ENCODE peak calls at places on chromosomes 13 and 19, in eight cellular contexts. R is CD4-positive, alpha-beta T cell; V is neural crest cell; E is OCI-LY7; C is H9; U is HFFc6; H is WERI-Rb-1; G is cardiac muscle cell. Y is an unnamed sample.

GRCh38 chr13:78035500-78035899 is 116.9 kb upstream of the EDNRB start:
- DNase-seq in R (no peak), V (no peak), E (no peak), C (no peak), U (no peak), H (no peak), G (no peak), Y (no peak)

GRCh38 chr13:27958928-27959539 is 10.1 kb downstream of the CDX2 start:
- DNase-seq in R (no peak), V (no peak), E (no peak), C (no peak), U (no peak), H (no peak), G (no peak), Y (no peak)

GRCh38 chr13:110268576-110269185 is 38.3 kb downstream of the COL4A1 start:
- DNase-seq in R (no peak), V (no peak), E (no peak), C (no peak), U (no peak), H (no peak), G (no peak), Y (no peak)

GRCh38 chr13:95494082-95494681 is 58.3 kb upstream of the CLDN10 start:
- DNase-seq in R (no peak), V (peak), E (peak), C (no peak), U (peak), H (no peak), G (peak), Y (peak)

GRCh38 chr19:34985249-34986022 is 14.7 kb upstream of the GRAMD1A start:
- DNase-seq in R (no peak), V (no peak), E (peak), C (peak), U (no peak), H (peak), G (peak), Y (no peak)

GRCh38 chr13:50129923-50130685 is 114.9 kb downstream of the KCNRG start:
- DNase-seq in R (no peak), V (peak), E (peak), C (peak), U (no peak), H (no peak), G (peak), Y (no peak)

GRCh38 chr13:33543631-33544030 is 258.1 kb upstream of the STARD13 start:
- DNase-seq in R (no peak), V (no peak), E (peak), C (no peak), U (no peak), H (no peak), G (no peak), Y (no peak)

GRCh38 chr19:39539165-39539518 is 819 bp downstream of the EID2 start:
- DNase-seq in R (no peak), V (no peak), E (peak), C (no peak), U (peak), H (no peak), G (no peak), Y (no peak)

GRCh38 chr19:49799798-49800376 is 13.2 kb downstream of the FUZ start:
- DNase-seq in R (no peak), V (no peak), E (peak), C (peak), U (no peak), H (peak), G (no peak), Y (no peak)

GRCh38 chr13:106418556-106418955 is 116.9 kb downstream of the EFNB2 start:
- DNase-seq in R (no peak), V (no peak), E (no peak), C (no peak), U (peak), H (no peak), G (no peak), Y (no peak)

GRCh38 chr13:48741377-48741776 is 87.6 kb downstream of the CYSLTR2 start:
- DNase-seq in R (no peak), V (no peak), E (no peak), C (no peak), U (no peak), H (no peak), G (peak), Y (no peak)

GRCh38 chr13:31119526-31119925 is 42.2 kb downstream of the HSPH1 start:
- DNase-seq in R (no peak), V (no peak), E (no peak), C (no peak), U (no peak), H (no peak), G (no peak), Y (no peak)

GRCh38 chr13:79811170-79811569 is 330.2 kb downstream of the NDFIP2 start:
- DNase-seq in R (no peak), V (no peak), E (no peak), C (no peak), U (no peak), H (no peak), G (no peak), Y (no peak)

GRCh38 chr19:46844067-46844489 is 6.6 kb downstream of the AP2S1 start:
- DNase-seq in R (no peak), V (no peak), E (no peak), C (no peak), U (peak), H (no peak), G (peak), Y (no peak)

GRCh38 chr19:14375055-14375581 is 6.1 kb upstream of the ADGRE5 start:
- DNase-seq in R (peak), V (no peak), E (peak), C (no peak), U (no peak), H (no peak), G (no peak), Y (peak)

GRCh38 chr19:54399189-54399588 is 16.1 kb upstream of the TTYH1 start:
- DNase-seq in R (no peak), V (no peak), E (no peak), C (no peak), U (no peak), H (peak), G (no peak), Y (no peak)

GRCh38 chr13:52739468-52740071 is at the start of gene CNMD:
- DNase-seq in R (no peak), V (no peak), E (no peak), C (peak), U (no peak), H (no peak), G (no peak), Y (no peak)

GRCh38 chr13:45362939-45363338 is 22.0 kb upstream of the TPT1 start:
- DNase-seq in R (no peak), V (no peak), E (peak), C (peak), U (no peak), H (no peak), G (no peak), Y (no peak)

GRCh38 chr19:27671876-27672275 is 1541.1 kb downstream of the UQCRFS1 start:
- DNase-seq in R (no peak), V (no peak), E (no peak), C (no peak), U (no peak), H (no peak), G (no peak), Y (no peak)

GRCh38 chr13:58059624-58060023 is 428.1 kb downstream of the PCDH17 start:
- DNase-seq in R (no peak), V (no peak), E (no peak), C (no peak), U (no peak), H (no peak), G (no peak), Y (no peak)

GRCh38 chr13:20441879-20442278 is 83.8 kb downstream of the CRYL1 start:
- DNase-seq in R (no peak), V (no peak), E (no peak), C (no peak), U (no peak), H (no peak), G (peak), Y (no peak)

GRCh38 chr13:94079876-94080275 is 399.6 kb downstream of the DCT start:
- DNase-seq in R (no peak), V (no peak), E (no peak), C (no peak), U (no peak), H (no peak), G (peak), Y (no peak)

GRCh38 chr13:64810701-64811258 is 2419.4 kb downstream of the PCDH9 start:
- DNase-seq in R (no peak), V (no peak), E (no peak), C (no peak), U (peak), H (no peak), G (peak), Y (no peak)

GRCh38 chr19:15300533-15301194 is 31.7 kb downstream of the BRD4 start:
- DNase-seq in R (no peak), V (no peak), E (peak), C (no peak), U (peak), H (no peak), G (peak), Y (no peak)

GRCh38 chr19:4556574-4557185 is 2.8 kb downstream of the SEMA6B start:
- DNase-seq in R (no peak), V (peak), E (peak), C (peak), U (no peak), H (peak), G (peak), Y (no peak)

GRCh38 chr13:109815651-109816050 is 29.3 kb upstream of the IRS2 start:
- DNase-seq in R (no peak), V (no peak), E (no peak), C (no peak), U (no peak), H (no peak), G (no peak), Y (no peak)

GRCh38 chr13:101433895-101434294 is 17.6 kb upstream of the NALCN start:
- DNase-seq in R (no peak), V (no peak), E (no peak), C (no peak), U (no peak), H (no peak), G (no peak), Y (no peak)

GRCh38 chr13:110396913-110397379 is 89.9 kb downstream of the COL4A2 start:
- DNase-seq in R (no peak), V (no peak), E (no peak), C (no peak), U (peak), H (no peak), G (peak), Y (no peak)

GRCh38 chr13:33869005-33869404 is 51.1 kb downstream of the RFC3 start:
- DNase-seq in R (no peak), V (no peak), E (no peak), C (no peak), U (no peak), H (no peak), G (no peak), Y (no peak)

GRCh38 chr13:51806571-51806970 is 2.6 kb upstream of the DHRS12 start:
- DNase-seq in R (no peak), V (no peak), E (peak), C (no peak), U (peak), H (no peak), G (peak), Y (no peak)

GRCh38 chr13:106382569-106382968 is 152.9 kb downstream of the EFNB2 start:
- DNase-seq in R (no peak), V (no peak), E (no peak), C (no peak), U (no peak), H (no peak), G (no peak), Y (no peak)

GRCh38 chr13:113207890-113208423 is 512 bp downstream of the PCID2 start:
- DNase-seq in R (no peak), V (no peak), E (no peak), C (peak), U (peak), H (peak), G (peak), Y (no peak)

GRCh38 chr19:41959056-41960053 is at the start of gene RABAC1:
- DNase-seq in R (peak), V (peak), E (peak), C (peak), U (peak), H (peak), G (peak), Y (peak)
- TF ChIP-seq CTCF in R (no peak), V (peak), E (peak), C (peak), U (peak), H (no peak), G (peak), Y (peak)

DNA sequence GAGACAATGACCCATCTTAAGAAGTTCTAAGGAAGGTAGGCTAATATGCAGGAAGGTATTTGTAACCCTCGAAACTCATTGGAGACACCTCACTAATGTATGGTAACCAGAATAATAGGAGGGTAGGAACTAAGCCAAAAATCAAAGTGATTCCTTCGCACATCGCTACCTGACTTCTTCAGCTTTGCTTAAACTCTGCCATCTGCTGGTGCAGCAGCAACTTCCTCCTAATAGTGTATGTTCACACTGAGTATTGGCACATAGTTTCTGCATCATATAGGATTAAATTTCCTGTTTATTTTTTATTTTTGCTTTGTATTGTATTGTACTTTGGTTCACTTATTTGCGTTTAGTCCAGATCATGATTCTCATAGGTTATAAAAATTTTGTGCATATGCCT is 676.2 kb downstream of the GPC5 start:
- DNase-seq in R (no peak), V (no peak), E (peak), C (peak), U (no peak), H (peak), G (peak), Y (no peak)
- TF ChIP-seq CTCF in R (no peak), V (peak), E (no peak), C (peak), U (peak), H (peak), G (peak), Y (peak)

GRCh38 chr19:58042709-58043340 is 9.0 kb downstream of the ZSCAN1 start:
- DNase-seq in R (no peak), V (no peak), E (no peak), C (peak), U (no peak), H (no peak), G (no peak), Y (no peak)
- TF ChIP-seq CTCF in R (no peak), V (no peak), E (no peak), C (peak), U (no peak), H (no peak), G (no peak), Y (no peak)

GRCh38 chr19:45103200-45103624 is 10.2 kb downstream of the PPP1R37 start:
- DNase-seq in R (peak), V (no peak), E (no peak), C (no peak), U (no peak), H (no peak), G (peak), Y (no peak)

GRCh38 chr19:45101796-45102195 is 8.8 kb downstream of the PPP1R37 start:
- DNase-seq in R (no peak), V (no peak), E (no peak), C (no peak), U (no peak), H (no peak), G (no peak), Y (no peak)

GRCh38 chr19:45102481-45102880 is 9.5 kb downstream of the PPP1R37 start:
- DNase-seq in R (no peak), V (no peak), E (no peak), C (no peak), U (no peak), H (no peak), G (no peak), Y (no peak)

GRCh38 chr19:45104658-45105384 is 11.8 kb downstream of the PPP1R37 start:
- DNase-seq in R (no peak), V (no peak), E (no peak), C (no peak), U (no peak), H (no peak), G (no peak), Y (no peak)

DNA sequence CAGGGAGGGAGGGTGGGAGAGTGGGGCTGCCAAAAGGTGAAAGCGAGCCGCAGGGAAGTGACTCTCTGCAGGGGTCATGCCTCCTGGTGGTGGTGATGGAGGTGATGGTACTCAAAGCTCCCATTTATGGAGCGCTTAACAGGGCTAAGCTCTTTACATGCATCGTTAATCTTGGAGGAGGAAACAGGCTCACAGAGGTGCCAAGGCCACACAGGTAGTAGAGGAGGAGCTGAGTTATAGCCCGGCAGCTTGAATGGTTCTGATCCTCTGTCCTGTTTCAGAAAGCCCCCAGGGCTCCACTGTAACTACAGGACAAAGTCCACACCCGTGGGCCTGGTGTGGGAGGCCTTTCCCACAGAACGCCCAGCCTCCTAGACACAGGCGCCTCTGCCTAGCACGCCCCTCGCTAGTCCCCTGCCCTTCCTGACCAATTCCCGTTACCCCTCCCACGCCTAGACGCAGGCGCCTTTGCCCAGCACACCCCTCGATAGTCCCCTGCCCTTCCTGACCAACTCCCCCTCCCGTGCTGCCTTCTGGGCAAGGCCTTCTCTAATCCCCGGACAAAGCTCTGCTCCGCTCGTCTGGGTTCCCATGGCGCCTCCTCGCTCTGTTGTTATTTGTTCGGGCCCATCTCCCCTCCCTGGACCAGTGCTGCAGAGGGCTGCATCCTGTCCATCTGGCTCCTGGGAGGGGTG is 10.8 kb downstream of the PPP1R37 start:
- DNase-seq in R (no peak), V (no peak), E (no peak), C (no peak), U (no peak), H (peak), G (no peak), Y (no peak)
- TF ChIP-seq CTCF in R (no peak), V (no peak), E (no peak), C (no peak), U (no peak), H (peak), G (no peak), Y (peak)

GRCh38 chr19:17235618-17236413 is 9.8 kb downstream of the OCEL1 start:
- DNase-seq in R (peak), V (peak), E (peak), C (peak), U (peak), H (peak), G (peak), Y (peak)
- TF ChIP-seq CTCF in R (peak), V (peak), E (peak), C (peak), U (peak), H (peak), G (peak), Y (peak)

GRCh38 chr19:51664131-51664530 is 17.5 kb upstream of the SIGLEC14 start:
- DNase-seq in R (no peak), V (no peak), E (no peak), C (no peak), U (no peak), H (no peak), G (no peak), Y (no peak)

GRCh38 chr19:51664997-51665396 is 18.4 kb upstream of the SIGLEC14 start:
- DNase-seq in R (no peak), V (no peak), E (no peak), C (no peak), U (peak), H (no peak), G (peak), Y (no peak)

GRCh38 chr19:51663650-51664049 is 17.0 kb upstream of the SIGLEC14 start:
- DNase-seq in R (no peak), V (no peak), E (no peak), C (no peak), U (no peak), H (no peak), G (no peak), Y (no peak)

GRCh38 chr19:51660975-51661600 is 14.5 kb upstream of the SIGLEC14 start:
- DNase-seq in R (peak), V (peak), E (peak), C (peak), U (peak), H (peak), G (peak), Y (peak)
- TF ChIP-seq CTCF in R (no peak), V (peak), E (peak), C (peak), U (peak), H (peak), G (peak), Y (peak)

GRCh38 chr19:12655546-12655945 is 11.0 kb downstream of the MAN2B1 start:
- DNase-seq in R (no peak), V (no peak), E (no peak), C (no peak), U (no peak), H (no peak), G (no peak), Y (no peak)

GRCh38 chr19:12660980-12661379 is 5.6 kb downstream of the MAN2B1 start:
- DNase-seq in R (no peak), V (no peak), E (no peak), C (no peak), U (no peak), H (no peak), G (no peak), Y (no peak)

GRCh38 chr19:12652219-12652618 is 14.3 kb downstream of the MAN2B1 start:
- DNase-seq in R (no peak), V (no peak), E (no peak), C (no peak), U (no peak), H (no peak), G (no peak), Y (no peak)

GRCh38 chr19:12657966-12658365 is 8.6 kb downstream of the MAN2B1 start:
- DNase-seq in R (no peak), V (no peak), E (no peak), C (no peak), U (no peak), H (no peak), G (no peak), Y (no peak)

DNA sequence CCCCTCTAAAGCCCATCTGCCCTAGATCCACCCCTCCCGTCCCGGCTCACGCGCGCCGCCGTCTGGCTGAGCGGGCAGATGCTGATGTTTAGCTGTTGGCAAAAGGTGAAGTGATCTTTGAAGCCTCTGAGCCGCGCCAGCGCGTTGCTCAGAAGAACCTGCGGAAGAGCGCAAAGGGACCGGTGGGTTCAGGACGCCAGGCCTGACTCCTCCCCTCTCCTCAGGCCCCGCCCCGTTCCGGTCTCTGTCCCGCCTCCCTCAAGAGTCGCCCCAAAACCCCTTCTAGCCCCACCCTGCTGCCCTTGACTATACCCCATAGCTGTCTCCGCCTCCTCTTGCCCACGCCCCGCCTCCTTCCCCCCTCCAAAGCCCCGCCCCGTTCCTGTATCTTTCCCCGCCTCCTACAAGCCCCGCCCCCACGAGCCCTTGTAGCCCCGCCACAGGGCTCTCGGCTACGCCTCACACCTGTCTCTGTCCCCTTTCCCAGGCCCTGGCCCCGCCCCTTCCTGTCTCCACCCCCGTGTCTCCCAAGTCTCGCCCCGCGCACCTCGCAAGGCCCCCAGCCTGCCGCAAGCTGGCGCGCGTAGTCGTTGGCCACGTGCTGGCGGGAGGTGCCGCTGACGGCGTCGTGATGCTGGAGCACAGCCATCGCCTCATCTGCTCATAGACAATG is 9.5 kb downstream of the MAN2B1 start:
- DNase-seq in R (no peak), V (no peak), E (peak), C (peak), U (no peak), H (peak), G (no peak), Y (no peak)
- TF ChIP-seq CTCF in R (no peak), V (no peak), E (no peak), C (no peak), U (no peak), H (no peak), G (peak), Y (no peak)

GRCh38 chr13:23455401-23456185 is 22.1 kb upstream of the SACS start:
- DNase-seq in R (no peak), V (no peak), E (no peak), C (no peak), U (no peak), H (no peak), G (no peak), Y (no peak)
- TF ChIP-seq CTCF in R (no peak), V (no peak), E (peak), C (no peak), U (peak), H (no peak), G (no peak), Y (no peak)

GRCh38 chr19:6236310-6237291 is 43.2 kb downstream of the MLLT1 start:
- DNase-seq in R (no peak), V (no peak), E (no peak), C (no peak), U (no peak), H (no peak), G (no peak), Y (no peak)
- TF ChIP-seq CTCF in R (no peak), V (no peak), E (no peak), C (peak), U (no peak), H (no peak), G (no peak), Y (no peak)

Y was measured in GM10248.